ENCODE peak calls at places on chromosomes 5 and 9, in seven cellular contexts. One of them, this sample, is unnamed.

GRCh38 chr5:58983496-58983895 is 400.6 kb downstream of the RAB3C start:
- DNase-seq in AG10803: peak
- DNase-seq in psoas muscle: no peak
- DNase-seq in fibroblast of lung: no peak
- DNase-seq in GM06990: no peak
- DNase-seq in brain microvascular endothelial cell: no peak
- DNase-seq in tibial artery: no peak
- DNase-seq in this sample: no peak

GRCh38 chr5:14212838-14213237 is 69.7 kb downstream of the TRIO start:
- DNase-seq in tibial artery: no peak
- DNase-seq in psoas muscle: no peak
- DNase-seq in fibroblast of lung: no peak
- DNase-seq in AG10803: no peak
- DNase-seq in brain microvascular endothelial cell: no peak
- DNase-seq in GM06990: no peak
- DNase-seq in this sample: no peak

GRCh38 chr5:66814146-66814991 is 218.2 kb downstream of the MAST4 start:
- DNase-seq in brain microvascular endothelial cell: peak
- DNase-seq in fibroblast of lung: peak
- DNase-seq in AG10803: peak
- DNase-seq in GM06990: peak
- DNase-seq in psoas muscle: no peak
- DNase-seq in tibial artery: no peak
- DNase-seq in this sample: peak

GRCh38 chr9:137138701-137139467 is at the start of gene GRIN1:
- DNase-seq in fibroblast of lung: no peak
- DNase-seq in AG10803: peak
- DNase-seq in psoas muscle: no peak
- DNase-seq in GM06990: no peak
- DNase-seq in brain microvascular endothelial cell: no peak
- DNase-seq in tibial artery: no peak
- DNase-seq in this sample: peak

GRCh38 chr5:95422842-95423241 is 31.7 kb downstream of the FAM81B start:
- DNase-seq in fibroblast of lung: peak
- DNase-seq in tibial artery: no peak
- DNase-seq in psoas muscle: no peak
- DNase-seq in brain microvascular endothelial cell: no peak
- DNase-seq in GM06990: no peak
- DNase-seq in AG10803: peak
- DNase-seq in this sample: peak

GRCh38 chr5:178114325-178115135 is 1.2 kb downstream of the N4BP3 start:
- DNase-seq in brain microvascular endothelial cell: no peak
- DNase-seq in GM06990: peak
- DNase-seq in psoas muscle: no peak
- DNase-seq in AG10803: no peak
- DNase-seq in tibial artery: no peak
- DNase-seq in fibroblast of lung: no peak
- DNase-seq in this sample: no peak

GRCh38 chr9:28332648-28333047 is 759.4 kb upstream of the C9orf72 start:
- DNase-seq in psoas muscle: no peak
- DNase-seq in brain microvascular endothelial cell: no peak
- DNase-seq in GM06990: no peak
- DNase-seq in tibial artery: no peak
- DNase-seq in AG10803: no peak
- DNase-seq in fibroblast of lung: no peak
- DNase-seq in this sample: no peak

GRCh38 chr5:110630350-110630749 is 96.1 kb downstream of the TMEM232 start:
- DNase-seq in GM06990: no peak
- DNase-seq in brain microvascular endothelial cell: no peak
- DNase-seq in psoas muscle: no peak
- DNase-seq in AG10803: no peak
- DNase-seq in tibial artery: no peak
- DNase-seq in fibroblast of lung: no peak
- DNase-seq in this sample: no peak

GRCh38 chr5:129241755-129242154 is 147.2 kb downstream of the ISOC1 start:
- DNase-seq in tibial artery: no peak
- DNase-seq in brain microvascular endothelial cell: no peak
- DNase-seq in psoas muscle: no peak
- DNase-seq in AG10803: no peak
- DNase-seq in GM06990: no peak
- DNase-seq in fibroblast of lung: no peak
- DNase-seq in this sample: no peak

GRCh38 chr9:15133488-15133887 is 173.5 kb downstream of the TTC39B start:
- DNase-seq in fibroblast of lung: no peak
- DNase-seq in GM06990: no peak
- DNase-seq in AG10803: no peak
- DNase-seq in psoas muscle: no peak
- DNase-seq in brain microvascular endothelial cell: no peak
- DNase-seq in tibial artery: no peak
- DNase-seq in this sample: no peak

GRCh38 chr9:15136646-15137045 is 170.4 kb downstream of the TTC39B start:
- DNase-seq in psoas muscle: no peak
- DNase-seq in fibroblast of lung: no peak
- DNase-seq in brain microvascular endothelial cell: no peak
- DNase-seq in AG10803: no peak
- DNase-seq in GM06990: no peak
- DNase-seq in tibial artery: no peak
- DNase-seq in this sample: peak

GRCh38 chr9:15137658-15138356 is 169.2 kb downstream of the TTC39B start:
- DNase-seq in brain microvascular endothelial cell: no peak
- DNase-seq in tibial artery: no peak
- DNase-seq in GM06990: no peak
- DNase-seq in psoas muscle: no peak
- DNase-seq in AG10803: no peak
- DNase-seq in fibroblast of lung: no peak
- DNase-seq in this sample: no peak

GRCh38 chr9:15137089-15137488 is 169.9 kb downstream of the TTC39B start:
- DNase-seq in tibial artery: no peak
- DNase-seq in fibroblast of lung: no peak
- DNase-seq in brain microvascular endothelial cell: no peak
- DNase-seq in AG10803: no peak
- DNase-seq in GM06990: no peak
- DNase-seq in psoas muscle: no peak
- DNase-seq in this sample: no peak

GRCh38 chr9:15135167-15135792 is 171.7 kb downstream of the TTC39B start:
- DNase-seq in fibroblast of lung: peak
- DNase-seq in GM06990: peak
- DNase-seq in brain microvascular endothelial cell: peak
- DNase-seq in tibial artery: no peak
- DNase-seq in AG10803: peak
- DNase-seq in psoas muscle: peak
- DNase-seq in this sample: peak
- H3K4me3 ChIP-seq in fibroblast of lung: peak
- H3K4me3 ChIP-seq in GM06990: no peak
- H3K4me3 ChIP-seq in brain microvascular endothelial cell: no peak
- H3K4me3 ChIP-seq in tibial artery: no peak
- H3K4me3 ChIP-seq in AG10803: peak
- H3K4me3 ChIP-seq in psoas muscle: peak
- H3K4me3 ChIP-seq in this sample: peak

GRCh38 chr9:97761066-97761598 is 64.0 kb upstream of the XPA start:
- DNase-seq in AG10803: no peak
- DNase-seq in brain microvascular endothelial cell: no peak
- DNase-seq in tibial artery: no peak
- DNase-seq in fibroblast of lung: no peak
- DNase-seq in GM06990: no peak
- DNase-seq in psoas muscle: no peak
- DNase-seq in this sample: no peak
- H3K4me3 ChIP-seq in AG10803: no peak
- H3K4me3 ChIP-seq in brain microvascular endothelial cell: no peak
- H3K4me3 ChIP-seq in tibial artery: no peak
- H3K4me3 ChIP-seq in fibroblast of lung: no peak
- H3K4me3 ChIP-seq in GM06990: no peak
- H3K4me3 ChIP-seq in psoas muscle: no peak
- H3K4me3 ChIP-seq in this sample: no peak

GRCh38 chr5:2130361-2130760 is 247.6 kb upstream of the IRX4 start:
- DNase-seq in AG10803: no peak
- DNase-seq in fibroblast of lung: no peak
- DNase-seq in tibial artery: no peak
- DNase-seq in psoas muscle: no peak
- DNase-seq in brain microvascular endothelial cell: no peak
- DNase-seq in GM06990: no peak
- DNase-seq in this sample: no peak

GRCh38 chr5:2131826-2132496 is 249.2 kb upstream of the IRX4 start:
- DNase-seq in GM06990: no peak
- DNase-seq in psoas muscle: no peak
- DNase-seq in brain microvascular endothelial cell: no peak
- DNase-seq in AG10803: no peak
- DNase-seq in tibial artery: peak
- DNase-seq in fibroblast of lung: no peak
- DNase-seq in this sample: no peak

GRCh38 chr5:2131196-2131595 is 248.5 kb upstream of the IRX4 start:
- DNase-seq in fibroblast of lung: no peak
- DNase-seq in AG10803: no peak
- DNase-seq in brain microvascular endothelial cell: no peak
- DNase-seq in psoas muscle: no peak
- DNase-seq in tibial artery: no peak
- DNase-seq in GM06990: no peak
- DNase-seq in this sample: no peak

GRCh38 chr5:2128696-2129340 is 246.1 kb upstream of the IRX4 start:
- DNase-seq in brain microvascular endothelial cell: no peak
- DNase-seq in GM06990: no peak
- DNase-seq in AG10803: no peak
- DNase-seq in tibial artery: no peak
- DNase-seq in fibroblast of lung: peak
- DNase-seq in psoas muscle: no peak
- DNase-seq in this sample: no peak

GRCh38 chr5:2129581-2130272 is 247.0 kb upstream of the IRX4 start:
- DNase-seq in brain microvascular endothelial cell: no peak
- DNase-seq in AG10803: no peak
- DNase-seq in psoas muscle: no peak
- DNase-seq in GM06990: no peak
- DNase-seq in tibial artery: no peak
- DNase-seq in fibroblast of lung: peak
- DNase-seq in this sample: no peak
- H3K4me3 ChIP-seq in brain microvascular endothelial cell: no peak
- H3K4me3 ChIP-seq in AG10803: no peak
- H3K4me3 ChIP-seq in psoas muscle: no peak
- H3K4me3 ChIP-seq in GM06990: no peak
- H3K4me3 ChIP-seq in tibial artery: no peak
- H3K4me3 ChIP-seq in fibroblast of lung: no peak
- H3K4me3 ChIP-seq in this sample: no peak

GRCh38 chr9:123865226-123865625 is 64.7 kb downstream of the DENND1A start:
- DNase-seq in fibroblast of lung: no peak
- DNase-seq in psoas muscle: no peak
- DNase-seq in AG10803: no peak
- DNase-seq in tibial artery: no peak
- DNase-seq in brain microvascular endothelial cell: no peak
- DNase-seq in GM06990: no peak
- DNase-seq in this sample: no peak
- H3K4me3 ChIP-seq in fibroblast of lung: no peak
- H3K4me3 ChIP-seq in psoas muscle: no peak
- H3K4me3 ChIP-seq in AG10803: no peak
- H3K4me3 ChIP-seq in tibial artery: no peak
- H3K4me3 ChIP-seq in brain microvascular endothelial cell: no peak
- H3K4me3 ChIP-seq in GM06990: no peak
- H3K4me3 ChIP-seq in this sample: no peak

DNA sequence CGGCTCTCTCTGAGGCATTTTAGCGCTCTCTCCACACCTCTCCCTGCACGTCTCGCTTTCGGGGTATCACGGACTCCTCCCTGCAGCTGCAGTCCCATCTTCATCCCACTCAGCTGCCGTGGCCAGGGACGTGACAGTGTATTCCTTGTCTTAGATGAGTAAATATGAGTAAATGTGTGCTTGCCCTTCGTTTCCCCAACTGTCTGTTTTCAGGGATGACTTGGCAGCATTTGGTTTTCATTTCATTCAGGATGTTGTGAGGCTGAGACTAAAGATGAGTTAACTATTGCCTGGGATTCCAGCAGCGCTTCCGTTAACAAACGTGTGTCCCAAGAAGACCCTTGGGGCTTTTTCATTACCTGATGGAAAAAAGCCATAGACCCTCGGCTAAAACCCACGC is 29.5 kb downstream of the GDNF start:
- DNase-seq in fibroblast of lung: no peak
- DNase-seq in GM06990: no peak
- DNase-seq in psoas muscle: no peak
- DNase-seq in brain microvascular endothelial cell: peak
- DNase-seq in tibial artery: no peak
- DNase-seq in AG10803: peak
- DNase-seq in this sample: peak
- H3K4me3 ChIP-seq in fibroblast of lung: no peak
- H3K4me3 ChIP-seq in GM06990: no peak
- H3K4me3 ChIP-seq in psoas muscle: no peak
- H3K4me3 ChIP-seq in brain microvascular endothelial cell: peak
- H3K4me3 ChIP-seq in tibial artery: no peak
- H3K4me3 ChIP-seq in AG10803: peak
- H3K4me3 ChIP-seq in this sample: peak